ENCODE peak calls at places on chromosomes 16 and 17, in six cellular contexts. One of them, this sample, is unnamed.

GRCh38 chr17:46978489-46979022 is 497 bp downstream of the RPRML start:
- DNase-seq in neural progenitor cell: peak
- DNase-seq in heart right ventricle: no peak
- DNase-seq in suprapubic skin: no peak
- DNase-seq in heart left ventricle: no peak
- DNase-seq in left ventricle myocardium inferior: no peak
- DNase-seq in this sample: no peak

GRCh38 chr16:4319454-4319853 is 3.6 kb downstream of the GLIS2 start:
- DNase-seq in neural progenitor cell: no peak
- DNase-seq in heart right ventricle: no peak
- DNase-seq in suprapubic skin: no peak
- DNase-seq in heart left ventricle: no peak
- DNase-seq in left ventricle myocardium inferior: no peak
- DNase-seq in this sample: peak

GRCh38 chr17:3838206-3838605 is 7.8 kb downstream of the NCBP3 start:
- DNase-seq in neural progenitor cell: no peak
- DNase-seq in heart right ventricle: no peak
- DNase-seq in suprapubic skin: peak
- DNase-seq in heart left ventricle: no peak
- DNase-seq in left ventricle myocardium inferior: no peak
- DNase-seq in this sample: no peak

GRCh38 chr16:14505846-14506245 is 124.2 kb downstream of the PARN start:
- DNase-seq in neural progenitor cell: no peak
- DNase-seq in heart right ventricle: no peak
- DNase-seq in suprapubic skin: no peak
- DNase-seq in heart left ventricle: no peak
- DNase-seq in left ventricle myocardium inferior: no peak
- DNase-seq in this sample: no peak

GRCh38 chr17:80845121-80845862 is 146.3 kb upstream of the CHMP6 start:
- DNase-seq in neural progenitor cell: no peak
- DNase-seq in heart right ventricle: no peak
- DNase-seq in suprapubic skin: no peak
- DNase-seq in heart left ventricle: no peak
- DNase-seq in left ventricle myocardium inferior: no peak
- DNase-seq in this sample: no peak

GRCh38 chr16:25264599-25264998 is 7.0 kb upstream of the ZKSCAN2 start:
- DNase-seq in neural progenitor cell: peak
- DNase-seq in heart right ventricle: no peak
- DNase-seq in suprapubic skin: no peak
- DNase-seq in heart left ventricle: no peak
- DNase-seq in left ventricle myocardium inferior: no peak
- DNase-seq in this sample: peak

GRCh38 chr17:9050801-9051401 is 29.6 kb downstream of the NTN1 start:
- DNase-seq in neural progenitor cell: peak
- DNase-seq in heart right ventricle: no peak
- DNase-seq in suprapubic skin: no peak
- DNase-seq in heart left ventricle: no peak
- DNase-seq in left ventricle myocardium inferior: no peak
- DNase-seq in this sample: no peak

GRCh38 chr17:73697872-73698271 is 53.6 kb upstream of the SDK2 start:
- DNase-seq in neural progenitor cell: no peak
- DNase-seq in heart right ventricle: no peak
- DNase-seq in suprapubic skin: no peak
- DNase-seq in heart left ventricle: no peak
- DNase-seq in left ventricle myocardium inferior: no peak
- DNase-seq in this sample: no peak

GRCh38 chr16:85490971-85491771 is 122.0 kb upstream of the GSE1 start:
- DNase-seq in neural progenitor cell: peak
- DNase-seq in heart right ventricle: no peak
- DNase-seq in suprapubic skin: no peak
- DNase-seq in heart left ventricle: no peak
- DNase-seq in left ventricle myocardium inferior: no peak
- DNase-seq in this sample: peak

GRCh38 chr17:50903604-50904521 is 37.7 kb upstream of the TOB1 start:
- DNase-seq in neural progenitor cell: no peak
- DNase-seq in heart right ventricle: no peak
- DNase-seq in suprapubic skin: no peak
- DNase-seq in heart left ventricle: no peak
- DNase-seq in left ventricle myocardium inferior: no peak
- DNase-seq in this sample: no peak

GRCh38 chr16:31084584-31085298 is 4.0 kb downstream of the PRSS53 start:
- DNase-seq in neural progenitor cell: no peak
- DNase-seq in heart right ventricle: no peak
- DNase-seq in suprapubic skin: no peak
- DNase-seq in heart left ventricle: no peak
- DNase-seq in left ventricle myocardium inferior: no peak
- DNase-seq in this sample: no peak

GRCh38 chr16:47285001-47285400 is 141.3 kb upstream of the NETO2 start:
- DNase-seq in neural progenitor cell: no peak
- DNase-seq in heart right ventricle: no peak
- DNase-seq in suprapubic skin: no peak
- DNase-seq in heart left ventricle: no peak
- DNase-seq in left ventricle myocardium inferior: no peak
- DNase-seq in this sample: no peak

GRCh38 chr16:65070831-65071230 is 51.0 kb downstream of the CDH11 start:
- DNase-seq in neural progenitor cell: no peak
- DNase-seq in heart right ventricle: peak
- DNase-seq in suprapubic skin: no peak
- DNase-seq in heart left ventricle: peak
- DNase-seq in left ventricle myocardium inferior: peak
- DNase-seq in this sample: no peak
- H3K4me3 ChIP-seq in neural progenitor cell: no peak
- H3K4me3 ChIP-seq in heart right ventricle: peak
- H3K4me3 ChIP-seq in suprapubic skin: no peak
- H3K4me3 ChIP-seq in heart left ventricle: peak
- H3K4me3 ChIP-seq in left ventricle myocardium inferior: peak
- H3K4me3 ChIP-seq in this sample: no peak

DNA sequence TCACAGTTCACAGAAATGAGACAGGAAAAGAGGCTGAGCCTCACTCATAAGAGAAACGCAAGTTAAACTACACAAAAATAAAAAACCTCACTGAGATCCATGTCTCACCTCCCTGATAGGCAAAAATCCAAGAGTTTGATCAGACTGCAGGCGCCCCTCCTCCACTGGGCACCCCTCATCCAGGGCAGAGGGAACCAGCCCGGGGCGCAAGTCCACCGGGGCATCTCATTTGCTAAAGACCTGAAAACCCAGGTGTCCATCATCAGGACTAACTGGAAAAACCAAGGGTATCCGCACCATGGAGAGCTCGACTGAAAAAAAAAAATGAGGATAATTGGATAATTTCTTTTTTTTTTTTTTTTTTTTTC is 2.6 kb downstream of the HBZ start:
- DNase-seq in neural progenitor cell: no peak
- DNase-seq in heart right ventricle: no peak
- DNase-seq in suprapubic skin: no peak
- DNase-seq in heart left ventricle: no peak
- DNase-seq in left ventricle myocardium inferior: no peak
- DNase-seq in this sample: no peak
- H3K4me3 ChIP-seq in neural progenitor cell: peak
- H3K4me3 ChIP-seq in heart right ventricle: peak
- H3K4me3 ChIP-seq in suprapubic skin: peak
- H3K4me3 ChIP-seq in heart left ventricle: peak
- H3K4me3 ChIP-seq in left ventricle myocardium inferior: peak
- H3K4me3 ChIP-seq in this sample: no peak

DNA sequence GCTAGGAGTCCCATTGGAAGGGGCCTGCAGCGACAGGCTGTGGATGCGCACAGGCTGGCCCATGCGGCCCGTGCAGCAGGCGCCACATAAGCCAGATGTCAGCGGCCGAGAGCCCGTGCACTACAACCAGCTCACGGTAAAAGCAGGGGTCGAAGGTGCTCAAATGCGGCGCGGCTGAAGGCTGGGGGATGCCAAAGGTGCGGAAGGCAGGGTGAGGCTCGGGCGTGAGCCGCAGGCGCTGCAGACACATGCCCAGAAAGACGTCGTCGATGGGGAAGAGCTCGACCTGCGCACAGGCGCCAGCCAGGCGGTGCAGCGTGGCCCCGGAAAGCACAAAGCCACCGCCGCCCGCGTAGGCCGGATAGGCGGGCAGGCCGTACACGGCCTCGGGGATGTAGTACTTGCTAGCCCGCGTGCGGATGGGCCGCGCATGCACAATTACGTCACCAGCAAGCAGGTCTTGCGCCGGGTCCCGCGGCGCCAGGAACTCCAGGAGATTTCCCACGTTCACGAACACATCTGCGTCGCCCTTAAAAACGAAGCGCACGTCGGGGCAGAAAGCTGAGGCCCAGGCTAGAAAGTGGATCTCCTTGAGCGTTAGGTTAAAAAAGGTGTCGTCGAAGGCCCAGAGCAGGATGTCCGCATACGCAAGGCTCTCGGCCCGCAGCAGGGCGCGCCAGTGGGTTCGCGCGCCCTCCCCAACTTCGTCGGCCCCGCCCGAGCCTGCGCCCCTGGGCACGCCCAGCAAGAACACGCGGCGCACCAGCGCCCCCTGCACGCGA is 1.3 kb downstream of the B3GNT9 start:
- DNase-seq in neural progenitor cell: no peak
- DNase-seq in heart right ventricle: no peak
- DNase-seq in suprapubic skin: no peak
- DNase-seq in heart left ventricle: no peak
- DNase-seq in left ventricle myocardium inferior: no peak
- DNase-seq in this sample: no peak
- H3K4me3 ChIP-seq in neural progenitor cell: peak
- H3K4me3 ChIP-seq in heart right ventricle: peak
- H3K4me3 ChIP-seq in suprapubic skin: peak
- H3K4me3 ChIP-seq in heart left ventricle: peak
- H3K4me3 ChIP-seq in left ventricle myocardium inferior: peak
- H3K4me3 ChIP-seq in this sample: no peak

GRCh38 chr16:54070944-54071343 is 215.6 kb downstream of the IRX3 start:
- DNase-seq in neural progenitor cell: no peak
- DNase-seq in heart right ventricle: no peak
- DNase-seq in suprapubic skin: no peak
- DNase-seq in heart left ventricle: no peak
- DNase-seq in left ventricle myocardium inferior: no peak
- DNase-seq in this sample: no peak

GRCh38 chr16:54068212-54068611 is 218.4 kb downstream of the IRX3 start:
- DNase-seq in neural progenitor cell: no peak
- DNase-seq in heart right ventricle: no peak
- DNase-seq in suprapubic skin: no peak
- DNase-seq in heart left ventricle: no peak
- DNase-seq in left ventricle myocardium inferior: no peak
- DNase-seq in this sample: no peak

GRCh38 chr16:54066451-54067056 is 220.0 kb downstream of the IRX3 start:
- DNase-seq in neural progenitor cell: no peak
- DNase-seq in heart right ventricle: peak
- DNase-seq in suprapubic skin: no peak
- DNase-seq in heart left ventricle: no peak
- DNase-seq in left ventricle myocardium inferior: no peak
- DNase-seq in this sample: no peak

GRCh38 chr16:54069601-54070239 is 216.9 kb downstream of the IRX3 start:
- DNase-seq in neural progenitor cell: no peak
- DNase-seq in heart right ventricle: no peak
- DNase-seq in suprapubic skin: no peak
- DNase-seq in heart left ventricle: no peak
- DNase-seq in left ventricle myocardium inferior: no peak
- DNase-seq in this sample: no peak

DNA sequence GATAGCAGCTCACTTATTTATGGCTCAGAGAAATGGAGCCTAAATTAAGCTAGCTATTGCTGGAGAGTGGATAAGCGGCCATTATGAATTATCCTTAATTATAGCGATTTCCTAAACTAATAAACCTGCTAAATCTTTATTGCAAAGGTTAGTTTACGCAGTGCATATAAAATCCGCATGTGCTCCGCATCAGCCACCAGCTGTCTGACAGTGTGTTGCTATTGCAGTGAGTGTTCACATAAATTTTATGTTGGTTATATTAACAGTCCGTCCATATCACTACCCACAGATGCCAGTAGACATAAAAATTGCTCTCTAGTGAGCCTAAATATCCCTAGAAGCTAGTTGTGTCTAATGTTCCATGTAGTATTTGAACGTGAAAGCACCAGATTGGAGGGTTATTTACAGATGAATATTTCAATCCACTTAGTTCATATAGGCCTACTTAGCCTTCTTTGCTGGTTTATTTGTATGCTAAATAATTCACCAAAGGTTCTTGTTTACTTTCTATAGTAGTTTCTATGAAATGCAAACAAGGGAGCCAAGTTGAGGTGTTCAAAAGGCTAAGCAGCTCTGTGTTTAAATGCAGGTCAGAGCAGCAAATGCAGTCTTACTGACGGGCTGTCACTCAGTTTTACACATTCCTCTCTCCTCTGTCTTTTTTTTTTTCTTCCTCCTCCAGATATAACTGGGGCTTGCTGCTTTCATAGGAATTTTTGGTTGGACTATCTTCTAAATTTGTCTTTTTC is 219.1 kb downstream of the IRX3 start:
- DNase-seq in neural progenitor cell: no peak
- DNase-seq in heart right ventricle: no peak
- DNase-seq in suprapubic skin: no peak
- DNase-seq in heart left ventricle: no peak
- DNase-seq in left ventricle myocardium inferior: no peak
- DNase-seq in this sample: no peak
- H3K4me3 ChIP-seq in neural progenitor cell: no peak
- H3K4me3 ChIP-seq in heart right ventricle: no peak
- H3K4me3 ChIP-seq in suprapubic skin: no peak
- H3K4me3 ChIP-seq in heart left ventricle: no peak
- H3K4me3 ChIP-seq in left ventricle myocardium inferior: no peak
- H3K4me3 ChIP-seq in this sample: no peak

GRCh38 chr17:81922566-81923301 is 4.8 kb upstream of the SIRT7 start:
- DNase-seq in neural progenitor cell: no peak
- DNase-seq in heart right ventricle: no peak
- DNase-seq in suprapubic skin: no peak
- DNase-seq in heart left ventricle: no peak
- DNase-seq in left ventricle myocardium inferior: no peak
- DNase-seq in this sample: no peak
- H3K4me3 ChIP-seq in neural progenitor cell: peak
- H3K4me3 ChIP-seq in heart right ventricle: peak
- H3K4me3 ChIP-seq in suprapubic skin: peak
- H3K4me3 ChIP-seq in heart left ventricle: peak
- H3K4me3 ChIP-seq in left ventricle myocardium inferior: peak
- H3K4me3 ChIP-seq in this sample: no peak

DNA sequence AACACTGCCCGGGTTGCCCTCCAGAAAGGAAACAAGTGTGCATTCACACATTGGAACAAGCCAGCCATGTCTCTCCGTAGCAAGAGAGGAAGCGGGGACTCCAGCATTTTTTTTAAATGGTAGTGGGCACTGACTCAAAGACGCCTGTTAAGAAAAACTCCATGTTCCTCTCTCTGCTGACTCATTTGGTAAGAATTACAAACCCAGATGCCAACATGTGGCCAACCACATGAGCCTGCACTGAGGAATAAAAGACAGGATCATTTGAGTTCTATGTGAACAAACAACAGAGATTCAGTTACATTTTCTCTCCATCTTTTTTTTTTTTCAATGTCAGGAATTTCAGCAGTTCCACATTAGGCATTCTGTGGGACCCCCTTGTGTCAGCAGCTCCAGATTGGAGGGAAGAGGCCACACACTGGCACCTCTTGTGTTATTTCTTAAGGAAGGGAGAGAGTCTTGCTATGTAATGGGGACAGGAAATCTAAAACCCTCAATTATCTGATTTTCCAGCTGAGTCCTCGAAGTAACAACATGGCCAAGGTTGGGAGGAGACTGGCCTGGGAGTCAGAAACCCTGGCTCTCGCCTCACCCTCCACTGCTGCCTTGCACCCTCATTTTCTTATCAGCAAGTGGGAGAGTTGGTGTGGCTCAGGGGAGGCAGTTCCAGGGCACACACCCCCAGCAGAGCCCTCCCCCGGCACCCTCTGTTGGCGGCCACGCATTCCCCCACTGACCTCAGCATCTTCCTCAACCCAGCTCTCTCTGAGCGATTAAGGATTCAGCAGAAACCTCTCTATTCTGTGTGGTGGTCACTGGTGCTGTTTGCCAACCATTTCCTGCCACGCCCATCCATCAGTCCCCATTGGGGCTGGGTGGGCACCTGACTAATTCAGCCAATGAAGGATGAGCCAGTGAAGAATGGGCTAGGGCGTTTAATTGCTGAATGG is 173.0 kb downstream of the FOXL1 start:
- DNase-seq in neural progenitor cell: no peak
- DNase-seq in heart right ventricle: no peak
- DNase-seq in suprapubic skin: no peak
- DNase-seq in heart left ventricle: no peak
- DNase-seq in left ventricle myocardium inferior: no peak
- DNase-seq in this sample: no peak
- H3K4me3 ChIP-seq in neural progenitor cell: no peak
- H3K4me3 ChIP-seq in heart right ventricle: no peak
- H3K4me3 ChIP-seq in suprapubic skin: no peak
- H3K4me3 ChIP-seq in heart left ventricle: no peak
- H3K4me3 ChIP-seq in left ventricle myocardium inferior: no peak
- H3K4me3 ChIP-seq in this sample: no peak